ENCODE peak calls at places on chromosomes 13 and 19, in nine cellular contexts. U is tibial nerve; R is tibial artery; O is heart right ventricle; Z is fibroblast of lung; W is epithelial cell of esophagus; P is uterus; H is astrocyte of the spinal cord; S is CD4-positive, alpha-beta T cell. T is an unnamed sample.

GRCh38 chr19:15173746-15174404 is 26.9 kb downstream of the NOTCH3 start:
- DNase-seq in W (no peak), S (no peak), P (no peak), Z (peak; percentile 25), O (no peak), U (no peak), H (no peak), R (no peak), T (no peak)

GRCh38 chr13:104854698-104855097 is 1680.8 kb downstream of the EFNB2 start:
- DNase-seq in Z (no peak), W (no peak), R (no peak), P (no peak), U (no peak), O (no peak), H (no peak), S (no peak), T (no peak)

GRCh38 chr19:48689438-48689837 is 6.3 kb upstream of the FUT2 start:
- DNase-seq in S (no peak), R (no peak), U (no peak), Z (no peak), H (no peak), O (no peak), P (peak; percentile 55), W (no peak), T (no peak)

GRCh38 chr13:105763851-105764250 is 771.6 kb downstream of the EFNB2 start:
- DNase-seq in P (no peak), Z (peak; percentile 6), O (no peak), H (no peak), W (peak; percentile 67), S (no peak), U (no peak), R (no peak), T (no peak)

GRCh38 chr13:100210966-100211710 is 122.2 kb downstream of the PCCA start:
- DNase-seq in Z (no peak), P (no peak), O (no peak), U (no peak), S (no peak), W (no peak), H (peak; percentile 38), R (no peak), T (no peak)

GRCh38 chr19:48624791-48625723 is 5.8 kb downstream of the SPHK2 start:
- DNase-seq in R (peak; percentile 69), S (no peak), O (no peak), W (no peak), Z (no peak), H (no peak), P (no peak), U (no peak), T (no peak)

GRCh38 chr13:35718084-35718483 is 241.6 kb upstream of the MAB21L1 start:
- DNase-seq in H (no peak), R (no peak), W (no peak), U (no peak), S (no peak), O (no peak), P (no peak), Z (no peak), T (no peak)

GRCh38 chr19:18274776-18275356 is 614 bp upstream of the IQCN start:
- DNase-seq in P (peak; percentile 95), Z (peak; percentile 88), H (peak; percentile 91), O (peak; percentile 89), S (no peak), U (peak; percentile 76), R (peak; percentile 95), W (peak; percentile 77), T (peak; percentile 87)

GRCh38 chr19:39544201-39544903 is 4.4 kb upstream of the EID2 start:
- DNase-seq in P (no peak), S (no peak), U (no peak), Z (no peak), R (no peak), O (no peak), W (peak; percentile 73), H (no peak), T (no peak)

GRCh38 chr13:29402168-29402621 is 193.3 kb downstream of the SLC7A1 start:
- DNase-seq in Z (peak; percentile 1), U (no peak), S (no peak), O (no peak), R (no peak), H (peak; percentile 12), W (peak; percentile 35), P (peak; percentile 34), T (no peak)

GRCh38 chr19:41792513-41793413 is 3.6 kb upstream of the CEACAM3 start:
- DNase-seq in W (peak; percentile 58), Z (peak; percentile 37), U (peak; percentile 20), P (no peak), H (peak; percentile 36), R (no peak), S (peak; percentile 43), O (peak; percentile 31), T (no peak)

GRCh38 chr13:20495087-20496023 is 30.3 kb downstream of the CRYL1 start:
- DNase-seq in H (peak; percentile 71), P (peak; percentile 43), W (peak; percentile 81), S (peak; percentile 52), O (no peak), U (peak; percentile 91), R (no peak), Z (peak; percentile 79), T (peak; percentile 57)

GRCh38 chr19:51394045-51394836 is 3.9 kb upstream of the C19orf84 start:
- DNase-seq in Z (peak; percentile 99), U (peak; percentile 94), R (peak; percentile 94), S (peak; percentile 77), H (peak; percentile 99), W (peak; percentile 97), O (peak; percentile 86), P (peak; percentile 88), T (peak; percentile 94)
- TF ChIP-seq CTCF in Z (peak; percentile 17), U (peak; percentile 39), R (no peak), S (no peak), H (no peak), W (peak; percentile 27), O (no peak), P (no peak), T (no peak)

DNA sequence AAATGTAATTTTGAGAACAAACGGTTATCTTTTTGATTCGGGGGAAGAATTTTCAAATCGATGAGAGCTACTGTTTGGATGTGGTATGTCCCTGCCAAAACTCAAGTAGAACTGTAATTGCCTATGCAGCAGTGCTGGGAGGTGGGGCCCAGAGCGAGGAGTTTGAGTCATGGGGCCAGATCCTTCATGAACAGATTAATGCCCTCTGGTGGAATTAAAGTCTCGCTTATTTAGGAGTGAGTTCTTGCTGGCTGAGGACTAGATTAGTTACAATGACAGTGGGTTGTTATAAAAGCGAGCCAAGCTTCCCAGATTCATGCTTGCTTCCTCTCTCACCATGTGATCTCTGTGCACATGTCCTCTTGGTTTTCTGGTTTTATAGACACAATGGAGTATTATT is 11.8 kb upstream of the PRR20A start:
- DNase-seq in U (no peak), Z (no peak), O (no peak), W (no peak), S (no peak), R (no peak), P (no peak), H (no peak), T (no peak)
- TF ChIP-seq CTCF in U (no peak), Z (no peak), O (no peak), W (no peak), S (no peak), R (no peak), P (no peak), H (no peak), T (no peak)

GRCh38 chr19:17156947-17157302 is 58.2 kb upstream of the USE1 start:
- DNase-seq in W (no peak), P (no peak), Z (no peak), U (no peak), H (no peak), S (no peak), O (no peak), R (no peak), T (peak; percentile 84)
- TF ChIP-seq CTCF in W (no peak), P (no peak), Z (no peak), U (no peak), H (no peak), S (no peak), O (no peak), R (no peak), T (no peak)

DNA sequence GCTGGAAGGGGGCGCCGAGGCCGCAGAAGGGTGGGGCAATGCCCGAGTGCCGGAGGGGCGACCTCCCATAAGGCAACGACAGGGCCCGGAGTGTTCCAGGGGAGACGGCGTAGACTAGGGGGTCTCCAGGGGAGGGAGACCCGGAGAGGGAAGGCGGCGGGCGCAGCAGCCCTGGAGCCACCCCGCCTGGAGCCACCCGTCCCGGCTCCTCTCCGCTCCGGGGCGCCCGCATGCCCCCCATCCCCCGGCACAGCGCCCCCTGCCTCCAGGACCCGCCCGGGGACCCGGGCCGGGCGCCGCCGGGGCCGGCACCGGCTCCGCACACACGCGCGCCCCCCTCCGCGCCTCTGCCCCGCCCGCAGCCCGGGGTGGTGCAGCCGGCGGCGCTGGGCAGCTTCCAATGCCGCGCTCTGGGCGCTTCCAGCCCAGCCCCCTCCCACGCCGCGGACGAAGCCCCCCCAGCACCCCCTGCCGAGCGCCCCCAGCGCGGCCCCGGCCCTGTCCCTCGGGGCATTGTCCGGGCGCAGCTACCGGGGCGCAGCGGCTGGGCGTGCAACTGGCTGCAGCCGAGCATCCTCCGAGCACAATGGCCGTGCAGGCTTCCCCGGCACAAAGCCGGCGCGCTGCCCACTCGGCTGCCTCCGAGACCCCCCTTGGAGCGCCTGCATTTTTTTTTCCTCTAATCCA is 519 bp downstream of the PTPRS start:
- DNase-seq in Z (no peak), P (no peak), W (peak; percentile 6), O (no peak), H (no peak), S (no peak), U (no peak), R (no peak), T (no peak)
- TF ChIP-seq CTCF in Z (no peak), P (no peak), W (no peak), O (no peak), H (no peak), S (no peak), U (no peak), R (no peak), T (no peak)

DNA sequence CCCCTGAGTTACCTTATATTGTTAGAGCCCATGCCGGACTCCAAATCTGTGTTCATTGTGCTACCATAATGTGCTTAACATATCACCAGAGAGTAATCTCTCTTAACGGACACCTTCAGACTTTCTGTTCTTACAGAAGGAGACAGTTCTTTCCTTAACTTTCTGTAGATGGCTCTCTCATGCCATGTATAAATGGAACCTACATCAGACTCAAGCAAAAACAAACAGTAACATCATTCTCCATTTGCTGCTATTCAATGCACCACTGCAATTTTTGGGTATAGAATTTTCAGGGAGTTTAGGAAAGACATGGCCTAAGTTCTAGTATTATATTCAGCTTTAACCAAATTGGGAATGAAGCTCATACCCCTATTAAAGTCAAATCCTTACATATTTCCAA is 12.7 kb upstream of the UGGT2 start:
- DNase-seq in W (no peak), O (no peak), S (no peak), U (no peak), R (no peak), H (no peak), Z (no peak), P (no peak), T (no peak)
- TF ChIP-seq CTCF in W (no peak), O (no peak), S (no peak), U (no peak), R (no peak), H (no peak), Z (no peak), P (no peak), T (no peak)

GRCh38 chr19:2461751-2462634 is 5.2 kb upstream of the LMNB2 start:
- DNase-seq in H (peak; percentile 78), R (peak; percentile 68), U (no peak), Z (peak; percentile 49), O (peak; percentile 68), W (peak; percentile 68), P (peak; percentile 41), S (peak; percentile 61), T (no peak)
- TF ChIP-seq CTCF in H (peak; percentile 39), R (no peak), U (no peak), Z (no peak), O (no peak), W (peak; percentile 39), P (no peak), S (no peak), T (no peak)

T was measured in CD14-positive monocyte.